ENCODE peak calls at places on chromosome 4, in nine cellular contexts. B is epithelial cell of esophagus; A is HEK293T; E is iPS-NIHi11; N is AG04450; M is activated T-helper 1 cell treated with anti-CD3 and anti-CD28 coated beads, Interleukin-2, amount 50 U/mL, for 16 hours; H is myocyte; C is ACHN; R is GDM1. J is an unnamed sample.

GRCh38 chr4:19455196-19455595 is 796.5 kb upstream of the SLIT2 start:
- DNase-seq in A (no peak), C (no peak), H (no peak), M (no peak), B (no peak), N (no peak), E (no peak), R (no peak), J (no peak)

GRCh38 chr4:48815483-48815882 is 15.4 kb upstream of the OCIAD1 start:
- DNase-seq in B (no peak), R (no peak), C (no peak), M (no peak), N (no peak), H (no peak), E (no peak), A (no peak), J (no peak)

GRCh38 chr4:8592366-8593267 is at the start of gene CPZ:
- DNase-seq in A (no peak), R (no peak), H (peak; percentile 56), B (no peak), C (no peak), E (peak; percentile 90), N (no peak), M (no peak), J (no peak)

GRCh38 chr4:127978930-127979329 is 13.7 kb downstream of the ABHD18 start:
- DNase-seq in R (no peak), M (no peak), N (no peak), H (no peak), A (no peak), B (no peak), E (no peak), C (no peak), J (no peak)

GRCh38 chr4:125315571-125316390 is 1.0 kb downstream of the FAT4 start:
- DNase-seq in A (peak; percentile 63), N (no peak), R (no peak), M (no peak), C (peak; percentile 53), B (peak; percentile 58), E (peak; percentile 65), H (peak; percentile 71), J (peak; percentile 59)

GRCh38 chr4:2320746-2321145 is 58.8 kb upstream of the MXD4 start:
- DNase-seq in A (no peak), M (no peak), B (no peak), N (no peak), E (no peak), H (no peak), R (no peak), C (no peak), J (no peak)

GRCh38 chr4:159027535-159027934 is 75.3 kb upstream of the RAPGEF2 start:
- DNase-seq in R (no peak), N (no peak), A (no peak), C (no peak), B (no peak), M (no peak), E (no peak), H (peak; percentile 40), J (no peak)

GRCh38 chr4:88702780-88703179 is 5.2 kb upstream of the NAP1L5 start:
- DNase-seq in E (no peak), N (no peak), R (no peak), M (no peak), H (no peak), B (no peak), C (no peak), A (no peak), J (no peak)

GRCh38 chr4:5785806-5786680 is 75.0 kb downstream of the EVC start:
- DNase-seq in A (no peak), R (no peak), C (no peak), M (no peak), B (peak; percentile 96), E (no peak), H (no peak), N (peak; percentile 54), J (peak; percentile 69)

GRCh38 chr4:15234585-15235126 is 193.2 kb upstream of the C1QTNF7 start:
- DNase-seq in N (peak; percentile 88), B (peak; percentile 89), M (no peak), E (no peak), A (no peak), R (no peak), H (peak; percentile 79), C (no peak), J (peak; percentile 79)

GRCh38 chr4:16827762-16828724 is 70.4 kb downstream of the LDB2 start:
- DNase-seq in R (no peak), B (no peak), A (no peak), C (no peak), E (no peak), H (no peak), M (no peak), N (no peak), J (no peak)

GRCh38 chr4:95304898-95305297 is 243.9 kb downstream of the UNC5C start:
- DNase-seq in N (no peak), H (peak; percentile 93), E (peak; percentile 26), R (no peak), B (peak; percentile 56), M (no peak), C (peak; percentile 20), A (no peak), J (peak; percentile 8)

GRCh38 chr4:7964890-7965662 is 25.4 kb upstream of the AFAP1 start:
- DNase-seq in M (no peak), H (no peak), R (no peak), C (no peak), N (no peak), B (peak; percentile 93), E (no peak), A (no peak), J (peak; percentile 91)

GRCh38 chr4:54378461-54378860 is 149.4 kb downstream of the PDGFRA start:
- DNase-seq in B (no peak), M (no peak), N (no peak), R (no peak), H (no peak), A (no peak), E (no peak), C (no peak), J (peak; percentile 16)

GRCh38 chr4:141972950-141973349 is 336.6 kb downstream of the IL15 start:
- DNase-seq in B (no peak), H (no peak), R (no peak), C (no peak), E (no peak), N (no peak), A (no peak), M (no peak), J (no peak)

GRCh38 chr4:169031392-169031791 is 21.3 kb upstream of the CBR4 start:
- DNase-seq in H (no peak), A (no peak), R (no peak), N (no peak), B (no peak), C (no peak), M (no peak), E (no peak), J (no peak)

GRCh38 chr4:73137121-73137520 is 67.6 kb upstream of the COX18 start:
- DNase-seq in C (no peak), B (peak; percentile 37), E (no peak), A (no peak), H (no peak), R (no peak), N (no peak), M (no peak), J (no peak)

GRCh38 chr4:41145571-41146078 is 68.7 kb downstream of the APBB2 start:
- DNase-seq in M (no peak), H (peak; percentile 83), B (no peak), E (no peak), C (no peak), R (no peak), A (no peak), N (no peak), J (no peak)

GRCh38 chr4:39614487-39615162 is 24.0 kb downstream of the SMIM14 start:
- DNase-seq in H (peak; percentile 35), B (peak; percentile 67), E (no peak), R (no peak), A (no peak), M (no peak), C (peak; percentile 39), N (no peak), J (peak; percentile 70)

GRCh38 chr4:83128235-83128929 is 13.9 kb upstream of the PLAC8 start:
- DNase-seq in R (no peak), M (no peak), B (peak; percentile 90), A (no peak), E (no peak), C (peak; percentile 12), N (peak; percentile 42), H (peak; percentile 34), J (peak; percentile 86)

GRCh38 chr4:140308366-140309123 is 64.9 kb upstream of the SCOC start:
- DNase-seq in M (no peak), H (peak; percentile 93), C (no peak), E (no peak), B (peak; percentile 98), N (peak; percentile 94), A (no peak), R (peak; percentile 73), J (peak; percentile 91)